ENCODE peak calls at places on chromosomes 1 and 21, in five cellular contexts. One of them, this sample, is unnamed.

GRCh38 chr1:44084998-44085675 is 33.5 kb upstream of the KLF17 start:
- DNase-seq in tibial artery: no peak
- DNase-seq in right cardiac atrium: no peak
- DNase-seq in heart left ventricle: no peak
- DNase-seq in SK-N-SH: no peak
- DNase-seq in this sample: no peak

GRCh38 chr21:39156024-39156423 is 27.2 kb downstream of the PSMG1 start:
- DNase-seq in tibial artery: no peak
- DNase-seq in right cardiac atrium: no peak
- DNase-seq in heart left ventricle: no peak
- DNase-seq in SK-N-SH: no peak
- DNase-seq in this sample: no peak

GRCh38 chr1:200969726-200970521 is 53.6 kb downstream of the KIF21B start:
- DNase-seq in tibial artery: no peak
- DNase-seq in right cardiac atrium: no peak
- DNase-seq in heart left ventricle: no peak
- DNase-seq in SK-N-SH: no peak
- DNase-seq in this sample: no peak

GRCh38 chr1:72060466-72060865 is 221.9 kb downstream of the NEGR1 start:
- DNase-seq in tibial artery: no peak
- DNase-seq in right cardiac atrium: no peak
- DNase-seq in heart left ventricle: no peak
- DNase-seq in SK-N-SH: no peak
- DNase-seq in this sample: no peak

GRCh38 chr1:88462481-88463261 is 221.4 kb upstream of the PKN2 start:
- DNase-seq in tibial artery: no peak
- DNase-seq in right cardiac atrium: peak
- DNase-seq in heart left ventricle: peak
- DNase-seq in SK-N-SH: peak
- DNase-seq in this sample: peak

GRCh38 chr1:61053712-61054608 is 28.4 kb upstream of the NFIA start:
- DNase-seq in tibial artery: no peak
- DNase-seq in right cardiac atrium: peak
- DNase-seq in heart left ventricle: peak
- DNase-seq in SK-N-SH: peak
- DNase-seq in this sample: peak

GRCh38 chr1:95369985-95370670 is 136.1 kb downstream of the RWDD3 start:
- DNase-seq in tibial artery: no peak
- DNase-seq in right cardiac atrium: no peak
- DNase-seq in heart left ventricle: no peak
- DNase-seq in SK-N-SH: no peak
- DNase-seq in this sample: peak

GRCh38 chr1:10625076-10625475 is 150.3 kb downstream of the PEX14 start:
- DNase-seq in tibial artery: no peak
- DNase-seq in right cardiac atrium: no peak
- DNase-seq in heart left ventricle: no peak
- DNase-seq in SK-N-SH: no peak
- DNase-seq in this sample: no peak

GRCh38 chr1:40763742-40764532 is 19.6 kb upstream of the KCNQ4 start:
- DNase-seq in tibial artery: no peak
- DNase-seq in right cardiac atrium: no peak
- DNase-seq in heart left ventricle: no peak
- DNase-seq in SK-N-SH: no peak
- DNase-seq in this sample: no peak

GRCh38 chr1:234531181-234532132 is 52.5 kb upstream of the TARBP1 start:
- DNase-seq in tibial artery: peak
- DNase-seq in right cardiac atrium: peak
- DNase-seq in heart left ventricle: peak
- DNase-seq in SK-N-SH: no peak
- DNase-seq in this sample: peak

GRCh38 chr1:169595764-169596711 is 9.8 kb upstream of the F5 start:
- DNase-seq in tibial artery: no peak
- DNase-seq in right cardiac atrium: peak
- DNase-seq in heart left ventricle: no peak
- DNase-seq in SK-N-SH: no peak
- DNase-seq in this sample: peak

GRCh38 chr1:81213279-81213678 is 587.5 kb upstream of the ADGRL2 start:
- DNase-seq in tibial artery: no peak
- DNase-seq in right cardiac atrium: no peak
- DNase-seq in heart left ventricle: no peak
- DNase-seq in SK-N-SH: no peak
- DNase-seq in this sample: no peak
- H3K27ac ChIP-seq in tibial artery: no peak
- H3K27ac ChIP-seq in right cardiac atrium: no peak
- H3K27ac ChIP-seq in heart left ventricle: no peak
- H3K27ac ChIP-seq in SK-N-SH: no peak
- H3K27ac ChIP-seq in this sample: no peak

GRCh38 chr21:46390603-46391545 is 66.9 kb downstream of the PCNT start:
- DNase-seq in tibial artery: no peak
- DNase-seq in right cardiac atrium: no peak
- DNase-seq in heart left ventricle: no peak
- DNase-seq in SK-N-SH: no peak
- DNase-seq in this sample: no peak
- H3K4me3 ChIP-seq in tibial artery: no peak
- H3K4me3 ChIP-seq in right cardiac atrium: no peak
- H3K4me3 ChIP-seq in heart left ventricle: no peak
- H3K4me3 ChIP-seq in SK-N-SH: no peak
- H3K4me3 ChIP-seq in this sample: no peak

GRCh38 chr1:111190931-111191451 is 9.5 kb downstream of the DENND2D start:
- DNase-seq in tibial artery: peak
- DNase-seq in right cardiac atrium: no peak
- DNase-seq in heart left ventricle: no peak
- DNase-seq in SK-N-SH: no peak
- DNase-seq in this sample: peak
- H3K27ac ChIP-seq in tibial artery: no peak
- H3K27ac ChIP-seq in right cardiac atrium: peak
- H3K27ac ChIP-seq in heart left ventricle: no peak
- H3K27ac ChIP-seq in SK-N-SH: no peak
- H3K27ac ChIP-seq in this sample: peak

GRCh38 chr1:156122519-156123355 is 8.2 kb downstream of the LMNA start:
- DNase-seq in tibial artery: peak
- DNase-seq in right cardiac atrium: peak
- DNase-seq in heart left ventricle: peak
- DNase-seq in SK-N-SH: no peak
- DNase-seq in this sample: peak

GRCh38 chr1:156126043-156126700 is 11.7 kb downstream of the LMNA start:
- DNase-seq in tibial artery: peak
- DNase-seq in right cardiac atrium: peak
- DNase-seq in heart left ventricle: peak
- DNase-seq in SK-N-SH: peak
- DNase-seq in this sample: peak

GRCh38 chr1:156126701-156127534 is 12.4 kb downstream of the LMNA start:
- DNase-seq in tibial artery: peak
- DNase-seq in right cardiac atrium: peak
- DNase-seq in heart left ventricle: peak
- DNase-seq in SK-N-SH: no peak
- DNase-seq in this sample: peak

GRCh38 chr1:156123356-156124196 is 9.1 kb downstream of the LMNA start:
- DNase-seq in tibial artery: peak
- DNase-seq in right cardiac atrium: peak
- DNase-seq in heart left ventricle: peak
- DNase-seq in SK-N-SH: peak
- DNase-seq in this sample: peak

GRCh38 chr1:156124557-156125483 is 10.3 kb downstream of the LMNA start:
- DNase-seq in tibial artery: peak
- DNase-seq in right cardiac atrium: peak
- DNase-seq in heart left ventricle: no peak
- DNase-seq in SK-N-SH: no peak
- DNase-seq in this sample: no peak
- H3K4me3 ChIP-seq in tibial artery: peak
- H3K4me3 ChIP-seq in right cardiac atrium: no peak
- H3K4me3 ChIP-seq in heart left ventricle: peak
- H3K4me3 ChIP-seq in SK-N-SH: peak
- H3K4me3 ChIP-seq in this sample: no peak

This sample was measured in hepatocyte.